ENCODE peak calls at places on chromosome 21, in seven cellular contexts. J is IMR-90, O is adrenal gland, N is endothelial cell of umbilical vein, S is uterus, B is heart left ventricle, D is body of pancreas. P is an unnamed sample.

GRCh38 chr21:45554477-45555175 is 12.4 kb upstream of the SLC19A1 start:
- DNase-seq in J (peak; percentile 48), O (peak; percentile 85), N (peak; percentile 75), S (peak; percentile 76), B (peak; percentile 76), D (peak; percentile 84), P (peak; percentile 88)

GRCh38 chr21:15706686-15707085 is 23.1 kb upstream of the USP25 start:
- DNase-seq in J (peak; percentile 97), O (no peak), N (peak; percentile 95), S (peak; percentile 20), B (no peak), D (no peak), P (peak; percentile 23)

GRCh38 chr21:46622226-46622625 is 13.2 kb upstream of the PRMT2 start:
- DNase-seq in J (no peak), O (no peak), N (peak; percentile 36), S (no peak), B (peak; percentile 33), D (peak; percentile 49), P (peak; percentile 27)

GRCh38 chr21:45607021-45607921 is 36.3 kb upstream of the PCBP3 start:
- DNase-seq in J (peak; percentile 24), O (no peak), N (no peak), S (no peak), B (no peak), D (no peak), P (no peak)

GRCh38 chr21:46159841-46160562 is 4.6 kb upstream of the FTCD start:
- DNase-seq in J (no peak), O (no peak), N (no peak), S (peak; percentile 13), B (peak; percentile 4), D (peak; percentile 3), P (no peak)

GRCh38 chr21:44881586-44881939 is 8.1 kb upstream of the PTTG1IP start:
- DNase-seq in J (no peak), O (no peak), N (no peak), S (no peak), B (no peak), D (no peak), P (no peak)

GRCh38 chr21:28148400-28149064 is 844.1 kb downstream of the LTN1 start:
- DNase-seq in J (peak; percentile 19), O (no peak), N (no peak), S (no peak), B (peak; percentile 20), D (peak; percentile 70), P (no peak)

GRCh38 chr21:38925923-38926322 is 120.2 kb downstream of the ETS2 start:
- DNase-seq in J (peak; percentile 89), O (peak; percentile 73), N (peak; percentile 33), S (peak; percentile 80), B (peak; percentile 74), D (peak; percentile 36), P (peak; percentile 55)

GRCh38 chr21:40404319-40404906 is 442.5 kb downstream of the DSCAM start:
- DNase-seq in J (no peak), O (no peak), N (no peak), S (no peak), B (peak; percentile 22), D (peak; percentile 7), P (no peak)

GRCh38 chr21:38848187-38848609 is 42.5 kb downstream of the ETS2 start:
- DNase-seq in J (no peak), O (no peak), N (no peak), S (no peak), B (peak; percentile 73), D (no peak), P (no peak)

GRCh38 chr21:46128983-46129571 is 26.3 kb downstream of the FTCD start:
- DNase-seq in J (no peak), O (no peak), N (no peak), S (no peak), B (no peak), D (no peak), P (no peak)

GRCh38 chr21:25657140-25657539 is 18.1 kb downstream of the JAM2 start:
- DNase-seq in J (no peak), O (no peak), N (no peak), S (no peak), B (no peak), D (no peak), P (no peak)

GRCh38 chr21:46304955-46305354 is 18.7 kb downstream of the C21orf58 start:
- DNase-seq in J (no peak), O (no peak), N (no peak), S (no peak), B (no peak), D (peak; percentile 32), P (no peak)

GRCh38 chr21:17527240-17527639 is 14.4 kb downstream of the CXADR start:
- DNase-seq in J (peak; percentile 41), O (peak; percentile 40), N (peak; percentile 86), S (no peak), B (no peak), D (no peak), P (no peak)

GRCh38 chr21:34679056-34679455 is 10.3 kb downstream of the CLIC6 start:
- DNase-seq in J (no peak), O (no peak), N (no peak), S (no peak), B (no peak), D (no peak), P (no peak)

GRCh38 chr21:33434770-33435360 is 31.7 kb downstream of the IFNGR2 start:
- DNase-seq in J (peak; percentile 96), O (peak; percentile 43), N (peak; percentile 92), S (no peak), B (no peak), D (no peak), P (no peak)

GRCh38 chr21:25857308-25858099 is 122.7 kb downstream of the GABPA start:
- DNase-seq in J (no peak), O (peak; percentile 49), N (no peak), S (no peak), B (no peak), D (no peak), P (no peak)

GRCh38 chr21:45033791-45034555 is 40.4 kb upstream of the ADARB1 start:
- DNase-seq in J (peak; percentile 73), O (no peak), N (no peak), S (peak; percentile 15), B (no peak), D (no peak), P (no peak)

GRCh38 chr21:39456665-39457064 is 4.9 kb downstream of the SH3BGR start:
- DNase-seq in J (no peak), O (no peak), N (no peak), S (no peak), B (no peak), D (no peak), P (no peak)

GRCh38 chr21:29299046-29299905 is 554 bp downstream of the BACH1 start:
- DNase-seq in J (peak; percentile 65), O (peak; percentile 72), N (peak; percentile 68), S (peak; percentile 55), B (peak; percentile 66), D (peak; percentile 73), P (peak; percentile 68)

GRCh38 chr21:45892156-45892919 is 89.2 kb upstream of the COL6A1 start:
- DNase-seq in J (no peak), O (no peak), N (no peak), S (no peak), B (no peak), D (peak; percentile 35), P (peak; percentile 31)

GRCh38 chr21:38803075-38803474 is 2.7 kb upstream of the ETS2 start:
- DNase-seq in J (no peak), O (no peak), N (no peak), S (no peak), B (no peak), D (no peak), P (no peak)

GRCh38 chr21:46226146-46226545 is 2.4 kb downstream of the LSS start:
- DNase-seq in J (peak; percentile 19), O (no peak), N (no peak), S (no peak), B (no peak), D (no peak), P (no peak)

GRCh38 chr21:34846601-34847112 is 177.9 kb downstream of the CLIC6 start:
- DNase-seq in J (peak; percentile 89), O (no peak), N (no peak), S (no peak), B (no peak), D (no peak), P (peak; percentile 40)

GRCh38 chr21:40689816-40690215 is 157.1 kb downstream of the DSCAM start:
- DNase-seq in J (no peak), O (no peak), N (no peak), S (no peak), B (no peak), D (no peak), P (no peak)

GRCh38 chr21:37374026-37374425 is 7.5 kb downstream of the DYRK1A start:
- DNase-seq in J (peak; percentile 72), O (no peak), N (peak; percentile 85), S (no peak), B (no peak), D (no peak), P (no peak)
- H3K4me3 ChIP-seq in J (no peak overlapping the region), O (no peak overlapping the region), N (no peak overlapping the region), S (no peak overlapping the region), B (no peak overlapping the region), D (no peak overlapping the region), P (no peak overlapping the region)

GRCh38 chr21:41878831-41879189 is 334 bp downstream of the PRDM15 start:
- DNase-seq in J (peak; percentile 81), O (peak; percentile 82), N (peak; percentile 44), S (peak; percentile 81), B (peak; percentile 85), D (peak; percentile 84), P (peak; percentile 84)

GRCh38 chr21:41881051-41881450 is 1.9 kb upstream of the PRDM15 start:
- DNase-seq in J (no peak), O (no peak), N (no peak), S (no peak), B (no peak), D (no peak), P (no peak)

GRCh38 chr21:41880153-41880552 is 1.0 kb upstream of the PRDM15 start:
- DNase-seq in J (no peak), O (no peak), N (no peak), S (no peak), B (no peak), D (no peak), P (no peak)

GRCh38 chr21:41877901-41878830 is 978 bp downstream of the PRDM15 start:
- DNase-seq in J (peak; percentile 75), O (peak; percentile 48), N (peak; percentile 55), S (peak; percentile 37), B (no peak), D (peak; percentile 64), P (peak; percentile 61)

GRCh38 chr21:41879190-41879998 is at the start of gene PRDM15:
- DNase-seq in J (peak; percentile 82), O (peak; percentile 83), N (peak; percentile 46), S (peak; percentile 81), B (peak; percentile 89), D (peak; percentile 83), P (peak; percentile 87)
- TF ChIP-seq POLR2A in J (peak; percentile 31), O (no peak), N (peak; percentile 32), S (peak; percentile 28), B (no peak), D (no peak), P (no peak)

DNA sequence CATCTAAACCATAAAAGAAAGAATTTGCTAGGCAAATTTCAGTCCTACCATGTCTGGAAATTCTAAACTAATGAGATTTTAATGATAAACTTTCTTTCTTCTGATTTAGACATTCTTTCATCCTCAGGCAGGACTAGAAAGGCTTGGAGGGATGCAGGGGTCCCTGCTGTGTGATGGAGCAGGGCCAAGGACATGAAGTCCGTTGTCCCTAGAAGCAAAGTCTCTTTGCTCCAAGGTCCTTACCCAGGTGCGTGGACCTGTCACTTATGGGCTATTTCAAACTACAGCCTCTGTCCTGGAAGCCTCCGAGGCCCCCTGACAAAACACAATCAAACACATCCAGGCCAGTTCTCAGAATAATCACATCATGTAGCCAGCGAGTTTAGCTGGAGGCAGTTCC is 26.6 kb downstream of the URB1 start:
- DNase-seq in J (no peak), O (no peak), N (no peak), S (no peak), B (no peak), D (no peak), P (no peak)
- H3K36me3 ChIP-seq in J (peaks cover 62% of the 10 kb centered on the region), O (peaks cover 64% of the 10 kb centered on the region), N (peaks cover 10% of the 10 kb centered on the region), S (no peaks in the 10 kb centered on the region), B (peaks cover 15% of the 10 kb centered on the region), D (peaks cover 14% of the 10 kb centered on the region), P (no peaks in the 10 kb centered on the region)

GRCh38 chr21:14493731-14494130 is 52.4 kb downstream of the SAMSN1 start:
- DNase-seq in J (no peak), O (no peak), N (no peak), S (no peak), B (no peak), D (no peak), P (no peak)
- H3K4me3 ChIP-seq in J (no peak overlapping the region), O (no peak overlapping the region), N (no peak overlapping the region), S (no peak overlapping the region), B (no peak overlapping the region), D (no peak overlapping the region), P (no peak overlapping the region)

P was measured in transverse colon.